ENCODE peak calls at places on chromosomes 11 and 22, in five cellular contexts. S, B, R, D and V are unnamed samples.
A peak's percentile ranks its signal among the peaks of the same experiment; 100 is the strongest.

GRCh38 chr11:66006891-66007176 is 4.5 kb downstream of the BANF1 start:
- DNase-seq in S (no peak), B (no peak), R (no peak), D (no peak), V (no peak)

GRCh38 chr11:58654908-58655296 is 32.4 kb downstream of the CNTF start:
- DNase-seq in S (no peak), B (no peak), R (peak; percentile 26), D (no peak), V (no peak)

GRCh38 chr11:690738-691633 is 4.0 kb downstream of the DEAF1 start:
- DNase-seq in S (no peak), B (no peak), R (no peak), D (no peak), V (no peak)

GRCh38 chr11:64765841-64766682 is 6.3 kb upstream of the PYGM start:
- DNase-seq in S (peak; percentile 39), B (no peak), R (no peak), D (peak; percentile 67), V (no peak)

GRCh38 chr22:25510926-25511325 is 53.5 kb upstream of the GRK3 start:
- DNase-seq in S (no peak), B (no peak), R (no peak), D (no peak), V (no peak)

GRCh38 chr11:107651672-107652071 is 60.2 kb downstream of the SLN start:
- DNase-seq in S (no peak), B (no peak), R (no peak), D (no peak), V (no peak)

GRCh38 chr11:31968774-31969433 is 122.0 kb upstream of the RCN1 start:
- DNase-seq in S (peak; percentile 33), B (no peak), R (no peak), D (no peak), V (no peak)

GRCh38 chr11:10925149-10925926 is 67.5 kb upstream of the ZBED5 start:
- DNase-seq in S (no peak), B (no peak), R (no peak), D (no peak), V (no peak)

GRCh38 chr11:61725632-61726280 is 26.7 kb upstream of the MYRF start:
- DNase-seq in S (no peak), B (no peak), R (no peak), D (no peak), V (no peak)

GRCh38 chr22:40323681-40324083 is 22.6 kb upstream of the ADSL start:
- DNase-seq in S (no peak), B (no peak), R (peak; percentile 48), D (no peak), V (no peak)

GRCh38 chr11:69156673-69157155 is 979 bp downstream of the SMIM38 start:
- DNase-seq in S (peak; percentile 45), B (no peak), R (no peak), D (no peak), V (no peak)

GRCh38 chr11:34609850-34610249 is 11.0 kb upstream of the EHF start:
- DNase-seq in S (no peak), B (no peak), R (no peak), D (no peak), V (no peak)